ENCODE peak calls at places on chromosomes 11 and 22, in four cellular contexts. P, C, E and U are unnamed samples.

GRCh38 chr22:19875531-19876313 is 21.0 kb upstream of the GNB1L start:
- DNase-seq in P (peak), C (peak), E (no peak), U (peak)

GRCh38 chr11:115759622-115760527 is 255.7 kb upstream of the CADM1 start:
- DNase-seq in P (no peak), C (peak), E (no peak), U (no peak)

GRCh38 chr11:37450613-37451012 is 852.6 kb upstream of the RAG2 start:
- DNase-seq in P (no peak), C (no peak), E (no peak), U (no peak)

GRCh38 chr11:62071408-62071807 is 52.4 kb upstream of the INCENP start:
- DNase-seq in P (no peak), C (no peak), E (no peak), U (no peak)

GRCh38 chr22:43501951-43502874 is 90.4 kb downstream of the MPPED1 start:
- DNase-seq in P (no peak), C (no peak), E (no peak), U (no peak)

GRCh38 chr22:30411780-30412179 is 13.8 kb upstream of the MTFP1 start:
- DNase-seq in P (no peak), C (no peak), E (no peak), U (no peak)

GRCh38 chr11:14423633-14424032 is 64.7 kb upstream of the RRAS2 start:
- DNase-seq in P (no peak), C (no peak), E (no peak), U (no peak)

GRCh38 chr22:19679476-19680099 is 34.7 kb upstream of the SEPTIN5 start:
- DNase-seq in P (peak), C (peak), E (no peak), U (no peak)

GRCh38 chr11:37504066-37504611 is 906.1 kb upstream of the RAG2 start:
- DNase-seq in P (no peak), C (no peak), E (peak), U (peak)

DNA sequence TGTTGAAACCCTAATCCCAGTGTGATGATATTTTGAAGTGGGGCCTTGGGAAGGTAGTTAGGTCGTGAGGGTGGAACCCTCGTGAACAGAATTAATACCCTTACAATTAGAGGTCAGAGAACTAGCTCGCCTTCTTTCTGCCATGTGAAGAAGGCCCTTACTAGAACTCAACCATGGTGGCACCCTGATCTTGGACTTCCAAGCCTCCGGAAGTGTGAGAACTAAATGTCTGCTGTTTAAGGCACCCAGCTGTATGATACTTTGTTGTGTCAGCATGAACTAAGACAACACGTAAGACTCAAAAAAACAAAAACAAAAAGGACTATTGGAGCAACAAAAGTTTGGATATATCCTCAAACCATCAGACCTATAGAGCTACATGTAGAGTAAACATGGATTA is 52.0 kb downstream of the TMEM123 start:
- DNase-seq in P (no peak), C (no peak), E (no peak), U (no peak)
- TF ChIP-seq TAF1 in P (no peak), C (no peak), E (no peak), U (no peak)

GRCh38 chr11:12199231-12199948 is 89.0 kb downstream of the MICAL2 start:
- DNase-seq in P (no peak), C (no peak), E (no peak), U (no peak)

GRCh38 chr11:12198261-12198925 is 88.0 kb downstream of the MICAL2 start:
- DNase-seq in P (no peak), C (no peak), E (no peak), U (no peak)

GRCh38 chr11:12200359-12201015 is 90.1 kb downstream of the MICAL2 start:
- DNase-seq in P (no peak), C (no peak), E (no peak), U (no peak)

GRCh38 chr11:12202911-12203310 is 92.5 kb downstream of the MICAL2 start:
- DNase-seq in P (no peak), C (no peak), E (no peak), U (no peak)

GRCh38 chr11:12201016-12201985 is 90.9 kb downstream of the MICAL2 start:
- DNase-seq in P (peak), C (no peak), E (no peak), U (no peak)
- TF ChIP-seq POLR2A in P (peak), C (no peak), E (no peak), U (no peak)

DNA sequence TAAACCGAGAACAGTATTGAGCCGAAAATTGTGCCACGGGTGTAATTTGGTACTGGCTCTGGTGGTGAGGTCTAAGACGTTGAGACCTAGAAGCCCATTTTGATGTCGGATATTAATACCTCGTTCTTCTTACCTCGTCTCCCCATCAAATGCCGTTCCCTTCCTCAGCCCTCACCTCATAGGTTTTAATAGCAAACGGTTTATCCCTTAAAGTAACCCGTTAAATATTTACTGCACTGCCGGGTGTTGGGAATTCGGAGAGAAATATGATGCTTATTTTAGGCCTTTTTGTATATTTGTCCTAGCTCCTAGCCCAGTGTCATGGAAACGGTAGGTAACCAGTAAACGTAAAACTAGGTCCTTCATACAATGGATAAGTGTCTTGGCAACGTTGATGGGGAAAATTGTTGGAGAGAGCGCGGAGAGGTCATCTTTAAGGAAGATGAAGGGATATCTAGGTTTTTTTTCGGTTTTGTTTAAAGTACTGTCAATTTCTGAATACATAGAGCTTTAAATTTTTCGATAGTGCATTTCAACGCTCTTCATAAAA is 954 bp downstream of the C11orf58 start:
- DNase-seq in P (no peak), C (no peak), E (no peak), U (no peak)
- TF ChIP-seq POLR2AphosphoS5 in P (no peak), C (no peak), E (no peak), U (no peak)

DNA sequence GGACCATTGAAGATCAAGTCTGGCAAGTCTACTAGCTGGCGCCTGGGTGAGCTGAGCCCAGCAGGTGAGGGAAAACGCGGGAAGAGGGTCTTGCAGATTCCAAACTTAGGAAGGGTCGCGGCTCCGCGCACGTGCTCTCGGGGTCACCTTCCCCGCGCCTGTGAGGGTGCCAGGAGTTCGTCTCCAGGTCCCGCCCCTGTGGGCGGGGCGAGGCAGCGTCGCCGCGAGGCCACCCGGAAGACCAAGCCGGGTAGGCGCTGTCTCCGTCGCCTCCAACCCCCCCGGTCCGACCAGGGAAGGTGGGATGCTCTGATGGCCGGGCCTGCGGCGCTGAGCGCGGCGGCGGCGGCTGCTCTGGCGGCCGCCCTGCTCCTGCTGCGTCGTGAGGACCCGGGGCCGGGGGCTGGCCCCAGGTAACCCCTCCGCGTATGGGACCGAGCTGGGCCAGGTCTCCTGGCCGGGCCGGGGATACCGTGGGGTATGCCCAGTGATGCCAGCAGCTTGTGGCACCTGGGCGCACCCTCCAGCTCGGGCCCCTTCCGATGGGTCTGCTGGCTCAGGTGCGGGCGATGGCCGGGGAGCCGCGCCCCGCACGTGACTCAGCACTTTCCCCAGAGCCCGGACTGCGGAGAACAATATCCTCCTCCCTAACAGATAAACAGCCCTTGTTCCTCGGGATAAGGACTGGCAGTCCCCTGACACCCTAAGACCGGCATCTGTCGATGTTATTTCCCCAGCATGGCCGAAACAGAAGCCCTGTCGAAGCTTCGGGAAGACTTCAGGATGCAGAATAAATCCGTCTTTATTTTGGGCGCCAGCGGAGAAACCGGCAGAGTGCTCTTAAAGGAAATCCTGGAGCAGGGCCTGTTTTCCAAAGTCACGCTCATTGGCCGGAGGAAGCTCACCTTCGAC is at the start of gene HTATIP2:
- DNase-seq in P (peak), C (peak), E (no peak), U (peak)
- TF ChIP-seq TAF1 in P (peak), C (peak), E (peak), U (peak)

GRCh38 chr11:120210651-120211521 is at the start of gene OAF:
- DNase-seq in P (peak), C (peak), E (no peak), U (peak)
- TF ChIP-seq POLR2A in P (no peak), C (no peak), E (no peak), U (no peak)

GRCh38 chr22:29305836-29306174 is 645 bp upstream of the GAS2L1 start:
- DNase-seq in P (no peak), C (no peak), E (no peak), U (no peak)

GRCh38 chr22:29307658-29308147 is 1.3 kb downstream of the GAS2L1 start:
- DNase-seq in P (no peak), C (no peak), E (no peak), U (no peak)

GRCh38 chr22:29306175-29306829 is at the start of gene GAS2L1:
- DNase-seq in P (peak), C (peak), E (no peak), U (peak)

GRCh38 chr22:29308148-29308790 is 1.8 kb downstream of the GAS2L1 start:
- DNase-seq in P (no peak), C (peak), E (no peak), U (no peak)

DNA sequence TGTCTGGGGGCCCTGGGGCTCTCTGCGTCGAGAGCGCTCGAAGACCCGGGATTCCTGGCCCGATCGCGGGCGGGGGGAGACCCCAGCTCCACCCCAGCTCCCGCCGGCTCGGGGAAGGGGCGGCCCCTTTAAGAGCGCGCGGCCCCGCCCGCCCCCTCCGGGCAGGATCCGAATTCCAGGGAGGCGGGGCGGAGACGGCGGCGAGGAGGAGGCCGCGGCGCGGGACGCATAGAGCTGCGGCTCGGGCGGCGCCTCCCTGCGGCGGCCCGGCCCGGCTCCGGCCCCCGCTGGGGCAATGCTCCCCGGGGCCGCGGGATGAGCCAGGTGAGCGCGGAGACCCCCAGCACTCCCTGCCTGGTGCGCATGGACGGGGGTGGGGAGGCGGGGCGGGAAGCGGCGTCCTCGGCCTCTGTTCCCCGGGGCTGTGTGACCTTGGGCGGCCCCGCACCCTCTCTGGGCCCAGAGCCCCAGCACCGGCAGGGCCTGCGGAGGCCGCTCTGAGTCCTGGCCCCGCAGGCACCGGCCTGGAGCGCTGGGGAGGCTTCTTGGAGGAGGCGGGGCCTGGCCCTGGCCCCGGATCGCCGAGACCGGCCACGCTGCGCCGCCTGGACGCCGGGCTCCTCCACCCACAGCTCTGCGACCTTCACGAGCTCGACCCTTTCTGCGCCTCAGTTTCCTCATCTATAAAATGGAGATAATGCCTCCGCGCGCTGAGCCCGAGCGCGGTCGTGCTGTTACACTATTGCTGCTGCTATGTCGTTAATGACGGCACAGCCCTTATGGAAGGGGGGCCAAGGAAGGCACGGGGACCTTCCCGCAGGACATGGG is 594 bp downstream of the GAS2L1 start:
- DNase-seq in P (peak), C (no peak), E (no peak), U (peak)
- TF ChIP-seq POLR2AphosphoS5 in P (no peak), C (no peak), E (no peak), U (no peak)

GRCh38 chr11:103294516-103294915 is 185.3 kb downstream of the DYNC2H1 start:
- DNase-seq in P (no peak), C (no peak), E (no peak), U (no peak)
- TF ChIP-seq TAF1 in P (no peak), C (no peak), E (no peak), U (no peak)

GRCh38 chr11:1992111-1992510 is 5.5 kb downstream of the H19 start:
- DNase-seq in P (no peak), C (peak), E (no peak), U (no peak)

GRCh38 chr11:1990872-1991578 is 6.6 kb downstream of the H19 start:
- DNase-seq in P (no peak), C (no peak), E (no peak), U (no peak)

GRCh38 chr11:1988174-1988573 is 9.5 kb downstream of the H19 start:
- DNase-seq in P (no peak), C (no peak), E (no peak), U (no peak)

GRCh38 chr11:1987024-1987423 is 10.6 kb downstream of the H19 start:
- DNase-seq in P (no peak), C (no peak), E (no peak), U (no peak)

GRCh38 chr11:1988667-1989317 is 8.8 kb downstream of the H19 start:
- DNase-seq in P (no peak), C (peak), E (no peak), U (no peak)
- TF ChIP-seq POLR2A in P (no peak), C (no peak), E (no peak), U (no peak)